ENCODE peak calls at places on chromosomes 12 and 14, in four cellular contexts. B is colonic mucosa, Q is uterus, H is Ammon's horn. W is an unnamed sample.

GRCh38 chr14:59208224-59208814 is 19.9 kb downstream of the DAAM1 start:
- DNase-seq in B (no peak), H (no peak), Q (no peak), W (no peak)

GRCh38 chr12:122983789-122984515 is 3.5 kb downstream of the ARL6IP4 start:
- DNase-seq in H (no peak), Q (no peak), B (no peak), W (no peak)

GRCh38 chr12:98060421-98060820 is 455.0 kb upstream of the TMPO start:
- DNase-seq in H (peak), Q (no peak), B (no peak), W (no peak)

GRCh38 chr12:50397122-50397650 is 777 bp upstream of the FAM186A start:
- DNase-seq in H (no peak), Q (no peak), B (no peak), W (no peak)

GRCh38 chr12:4280351-4281163 is 7.0 kb downstream of the CCND2 start:
- DNase-seq in B (peak), Q (peak), H (no peak), W (peak)

GRCh38 chr14:61462566-61463195 is 141.3 kb downstream of the PRKCH start:
- DNase-seq in H (no peak), Q (no peak), B (peak), W (no peak)

GRCh38 chr14:100789460-100790417 is 36.2 kb upstream of the MEG3 start:
- DNase-seq in B (no peak), Q (no peak), H (no peak), W (no peak)

GRCh38 chr14:81169711-81170103 is 51.1 kb downstream of the GTF2A1 start:
- DNase-seq in Q (peak), B (peak), H (peak), W (peak)

GRCh38 chr14:98177551-98177950 is 1094.4 kb downstream of the BCL11B start:
- DNase-seq in B (no peak), H (no peak), Q (no peak), W (no peak)

GRCh38 chr12:69933115-69933552 is 108.1 kb downstream of the MYRFL start:
- DNase-seq in Q (no peak), B (no peak), H (no peak), W (no peak)

GRCh38 chr12:115619889-115620288 is 657.6 kb downstream of the MED13L start:
- DNase-seq in B (no peak), Q (no peak), H (no peak), W (no peak)

GRCh38 chr12:68435816-68436215 is 103.7 kb upstream of the MDM1 start:
- DNase-seq in Q (no peak), B (no peak), H (no peak), W (no peak)

GRCh38 chr14:105664691-105665090 is 138.3 kb downstream of the TMEM121 start:
- DNase-seq in Q (no peak), B (no peak), H (no peak), W (peak)

GRCh38 chr12:51171884-51172514 is 936 bp downstream of the TFCP2 start:
- DNase-seq in H (no peak), Q (no peak), B (peak), W (no peak)

GRCh38 chr14:37114039-37114438 is 58.4 kb downstream of the SLC25A21 start:
- DNase-seq in Q (no peak), B (no peak), H (peak), W (no peak)

GRCh38 chr12:128040971-128041370 is 226.0 kb upstream of the TMEM132C start:
- DNase-seq in B (no peak), H (no peak), Q (no peak), W (no peak)

GRCh38 chr14:23801766-23802165 is 151.8 kb upstream of the DHRS4 start:
- DNase-seq in B (no peak), H (no peak), Q (no peak), W (no peak)

GRCh38 chr14:71594828-71595227 is 337.4 kb upstream of the RGS6 start:
- DNase-seq in H (no peak), Q (no peak), B (no peak), W (no peak)

GRCh38 chr14:22388669-22389625 is 200.1 kb downstream of the DAD1 start:
- DNase-seq in B (no peak), H (no peak), Q (no peak), W (no peak)

W was measured in aorta.